ENCODE peak calls at places on chromosomes 12 and 14, in five cellular contexts. One of them, this sample, is unnamed.

GRCh38 chr14:52974406-52974805 is 23.6 kb upstream of the FERMT2 start:
- DNase-seq in HEK293T: no peak
- DNase-seq in K562: no peak
- DNase-seq in GM12878: no peak
- DNase-seq in HepG2: no peak
- DNase-seq in this sample: no peak

GRCh38 chr14:74299061-74299545 is 3.6 kb downstream of the ABCD4 start:
- DNase-seq in HEK293T: no peak
- DNase-seq in K562: no peak
- DNase-seq in GM12878: no peak
- DNase-seq in HepG2: no peak
- DNase-seq in this sample: no peak

GRCh38 chr14:44895716-44896115 is 66.0 kb downstream of the KLHL28 start:
- DNase-seq in HEK293T: no peak
- DNase-seq in K562: no peak
- DNase-seq in GM12878: no peak
- DNase-seq in HepG2: no peak
- DNase-seq in this sample: no peak

GRCh38 chr12:87344699-87345098 is 684.5 kb downstream of the C12orf50 start:
- DNase-seq in HEK293T: no peak
- DNase-seq in K562: no peak
- DNase-seq in GM12878: no peak
- DNase-seq in HepG2: no peak
- DNase-seq in this sample: no peak

GRCh38 chr12:50924131-50924438 is 28.3 kb upstream of the HIGD1C start:
- DNase-seq in HEK293T: no peak
- DNase-seq in K562: no peak
- DNase-seq in GM12878: no peak
- DNase-seq in HepG2: no peak
- DNase-seq in this sample: no peak

GRCh38 chr12:45050751-45051489 is at the start of gene DBX2:
- DNase-seq in HEK293T: peak; percentile 53
- DNase-seq in K562: no peak
- DNase-seq in GM12878: no peak
- DNase-seq in HepG2: no peak
- DNase-seq in this sample: peak; percentile 59

GRCh38 chr12:101490286-101490920 is 15.3 kb downstream of the SPIC start:
- DNase-seq in HEK293T: peak; percentile 64
- DNase-seq in K562: peak; percentile 21
- DNase-seq in GM12878: no peak
- DNase-seq in HepG2: peak; percentile 61
- DNase-seq in this sample: no peak

GRCh38 chr12:57591567-57592325 is 754 bp downstream of the PIP4K2C start:
- DNase-seq in HEK293T: no peak
- DNase-seq in K562: peak; percentile 54
- DNase-seq in GM12878: no peak
- DNase-seq in HepG2: no peak
- DNase-seq in this sample: peak; percentile 72

GRCh38 chr12:29499235-29499634 is 1.7 kb upstream of the OVCH1 start:
- DNase-seq in HEK293T: no peak
- DNase-seq in K562: no peak
- DNase-seq in GM12878: no peak
- DNase-seq in HepG2: no peak
- DNase-seq in this sample: no peak

GRCh38 chr14:103576371-103577024 is 13.7 kb downstream of the COA8 start:
- DNase-seq in HEK293T: peak; percentile 64
- DNase-seq in K562: no peak
- DNase-seq in GM12878: no peak
- DNase-seq in HepG2: no peak
- DNase-seq in this sample: peak; percentile 92

GRCh38 chr14:68762944-68763831 is 29.7 kb downstream of the ZFP36L1 start:
- DNase-seq in HEK293T: peak; percentile 69
- DNase-seq in K562: peak; percentile 93
- DNase-seq in GM12878: no peak
- DNase-seq in HepG2: peak; percentile 69
- DNase-seq in this sample: peak; percentile 80

GRCh38 chr14:97267509-97267908 is 470.3 kb downstream of the VRK1 start:
- DNase-seq in HEK293T: no peak
- DNase-seq in K562: no peak
- DNase-seq in GM12878: no peak
- DNase-seq in HepG2: no peak
- DNase-seq in this sample: no peak

GRCh38 chr12:32768518-32768917 is 12.8 kb upstream of the YARS2 start:
- DNase-seq in HEK293T: no peak
- DNase-seq in K562: no peak
- DNase-seq in GM12878: no peak
- DNase-seq in HepG2: no peak
- DNase-seq in this sample: no peak

GRCh38 chr12:100799770-100800169 is 5.2 kb downstream of the ANO4 start:
- DNase-seq in HEK293T: no peak
- DNase-seq in K562: no peak
- DNase-seq in GM12878: no peak
- DNase-seq in HepG2: no peak
- DNase-seq in this sample: no peak

GRCh38 chr14:86430807-86431206 is 900.9 kb downstream of the FLRT2 start:
- DNase-seq in HEK293T: no peak
- DNase-seq in K562: no peak
- DNase-seq in GM12878: no peak
- DNase-seq in HepG2: no peak
- DNase-seq in this sample: no peak

GRCh38 chr12:112559784-112560183 is 141.0 kb downstream of the PTPN11 start:
- DNase-seq in HEK293T: no peak
- DNase-seq in K562: no peak
- DNase-seq in GM12878: no peak
- DNase-seq in HepG2: no peak
- DNase-seq in this sample: no peak

GRCh38 chr12:126483145-126484068 is 1418.2 kb downstream of the AACS start:
- DNase-seq in HEK293T: no peak
- DNase-seq in K562: no peak
- DNase-seq in GM12878: no peak
- DNase-seq in HepG2: no peak
- DNase-seq in this sample: peak; percentile 36

GRCh38 chr14:89489796-89490506 is 72.9 kb upstream of the FOXN3 start:
- DNase-seq in HEK293T: no peak
- DNase-seq in K562: no peak
- DNase-seq in GM12878: no peak
- DNase-seq in HepG2: no peak
- DNase-seq in this sample: no peak

GRCh38 chr12:10033783-10034381 is 3.4 kb downstream of the CLEC9A start:
- DNase-seq in HEK293T: no peak
- DNase-seq in K562: no peak
- DNase-seq in GM12878: no peak
- DNase-seq in HepG2: no peak
- DNase-seq in this sample: no peak

GRCh38 chr12:93198086-93198485 is 179.6 kb upstream of the NUDT4 start:
- DNase-seq in HEK293T: no peak
- DNase-seq in K562: no peak
- DNase-seq in GM12878: no peak
- DNase-seq in HepG2: peak; percentile 39
- DNase-seq in this sample: no peak

GRCh38 chr14:65770681-65771080 is 358.2 kb downstream of the FUT8 start:
- DNase-seq in HEK293T: no peak
- DNase-seq in K562: no peak
- DNase-seq in GM12878: no peak
- DNase-seq in HepG2: no peak
- DNase-seq in this sample: no peak

GRCh38 chr14:94761999-94762377 is 7.9 kb downstream of the GSC start:
- DNase-seq in HEK293T: no peak
- DNase-seq in K562: no peak
- DNase-seq in GM12878: no peak
- DNase-seq in HepG2: no peak
- DNase-seq in this sample: no peak

GRCh38 chr14:63545431-63545830 is 2.3 kb upstream of the PPP2R5E start:
- DNase-seq in HEK293T: no peak
- DNase-seq in K562: no peak
- DNase-seq in GM12878: no peak
- DNase-seq in HepG2: no peak
- DNase-seq in this sample: no peak
- TF ChIP-seq FOXM1 in HEK293T: no peak
- TF ChIP-seq FOXM1 in K562: no peak
- TF ChIP-seq FOXM1 in GM12878: no peak
- TF ChIP-seq FOXM1 in HepG2: no peak
- TF ChIP-seq FOXM1 in this sample: no peak

GRCh38 chr14:100140452-100141132 is 18.9 kb downstream of the DEGS2 start:
- DNase-seq in HEK293T: no peak
- DNase-seq in K562: peak; percentile 78
- DNase-seq in GM12878: no peak
- DNase-seq in HepG2: peak; percentile 82
- DNase-seq in this sample: no peak
- TF ChIP-seq FOXM1 in HEK293T: no peak
- TF ChIP-seq FOXM1 in K562: no peak
- TF ChIP-seq FOXM1 in GM12878: no peak
- TF ChIP-seq FOXM1 in HepG2: no peak
- TF ChIP-seq FOXM1 in this sample: no peak

GRCh38 chr12:120126635-120127005 is 10.1 kb upstream of the RAB35 start:
- DNase-seq in HEK293T: no peak
- DNase-seq in K562: no peak
- DNase-seq in GM12878: no peak
- DNase-seq in HepG2: no peak
- DNase-seq in this sample: no peak
- TF ChIP-seq FOXM1 in HEK293T: no peak
- TF ChIP-seq FOXM1 in K562: no peak
- TF ChIP-seq FOXM1 in GM12878: no peak
- TF ChIP-seq FOXM1 in HepG2: no peak
- TF ChIP-seq FOXM1 in this sample: no peak

GRCh38 chr12:11795192-11795909 is 145.9 kb downstream of the ETV6 start:
- DNase-seq in HEK293T: no peak
- DNase-seq in K562: no peak
- DNase-seq in GM12878: no peak
- DNase-seq in HepG2: no peak
- DNase-seq in this sample: no peak
- TF ChIP-seq FOXM1 in HEK293T: no peak
- TF ChIP-seq FOXM1 in K562: no peak
- TF ChIP-seq FOXM1 in GM12878: no peak
- TF ChIP-seq FOXM1 in HepG2: no peak
- TF ChIP-seq FOXM1 in this sample: no peak

DNA sequence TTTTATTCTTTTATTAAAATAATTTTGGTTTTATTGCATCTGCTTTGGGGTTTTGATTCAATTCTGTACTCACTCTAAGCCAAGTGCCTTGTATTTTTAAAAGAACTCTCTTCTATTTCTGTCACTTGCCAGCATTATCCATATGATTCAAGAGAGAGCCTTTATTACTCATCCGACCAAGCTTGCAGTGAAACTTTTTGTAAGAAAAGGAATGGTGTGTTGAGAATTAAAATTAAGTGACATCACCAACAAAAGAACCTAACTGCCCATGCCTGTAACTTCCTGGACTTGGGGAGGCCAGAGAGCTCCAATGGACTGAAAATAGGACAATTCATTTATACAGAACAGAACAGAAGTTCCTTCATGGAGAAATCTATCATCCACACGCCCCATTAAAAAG is 52.1 kb downstream of the GALNT4 start:
- DNase-seq in HEK293T: no peak
- DNase-seq in K562: no peak
- DNase-seq in GM12878: no peak
- DNase-seq in HepG2: no peak
- DNase-seq in this sample: no peak
- TF ChIP-seq FOXM1 in HEK293T: no peak
- TF ChIP-seq FOXM1 in K562: no peak
- TF ChIP-seq FOXM1 in GM12878: peak; percentile 62
- TF ChIP-seq FOXM1 in HepG2: no peak
- TF ChIP-seq FOXM1 in this sample: no peak

This sample was measured in SK-N-SH.